ENCODE peak calls at places on chromosomes 7 and 10, in ten cellular contexts. C is stimulated activated CD4-positive, alpha-beta T cell treated with anti-CD3 and anti-CD28 coated beads, TNF-alpha, amount 100 ng/mL, for 24 hours; Y is foreskin melanocyte; E is epithelial cell of proximal tubule; U is PC-9; X is NCI-H1694 treated with DMSO at 0.1 percent for 48 hours; K is iris pigment epithelial cell; R is hepatocyte; I is activated CD4-positive, alpha-beta T cell treated with anti-CD3 and anti-CD28 coated beads, Interleukin-2, amount 50 U/mL, for 1 hour; Q is NCI-H510A treated with DMSO at 0.1 percent for 48 hours. P is an unnamed sample.

GRCh38 chr10:130897815-130898214 is 413.7 kb downstream of the TCERG1L start:
- DNase-seq in C (no peak), E (no peak), U (no peak), Y (no peak), R (no peak), Q (no peak), K (no peak), X (no peak), I (no peak), P (no peak)

GRCh38 chr10:91350651-91351081 is 59.5 kb upstream of the HECTD2 start:
- DNase-seq in C (no peak), U (no peak), E (no peak), Y (peak; percentile 47), Q (no peak), K (peak; percentile 30), X (no peak), R (no peak), I (no peak), P (no peak)

GRCh38 chr7:70884446-70884764 is 247.5 kb upstream of the GALNT17 start:
- DNase-seq in U (no peak), E (no peak), K (no peak), I (no peak), X (no peak), Q (no peak), C (no peak), R (no peak), Y (no peak), P (no peak)

GRCh38 chr7:55381696-55382095 is 16.6 kb downstream of the LANCL2 start:
- DNase-seq in R (no peak), K (no peak), U (no peak), X (no peak), C (no peak), Q (no peak), Y (no peak), E (no peak), I (no peak), P (no peak)

GRCh38 chr7:1087952-1088920 is at the start of gene GPER1:
- DNase-seq in Q (no peak), Y (no peak), C (no peak), X (no peak), I (no peak), U (peak; percentile 75), E (no peak), K (no peak), R (peak; percentile 81), P (no peak)

GRCh38 chr10:94129393-94130130 is 135.8 kb downstream of the PLCE1 start:
- DNase-seq in E (no peak), I (no peak), K (peak; percentile 70), C (no peak), Q (no peak), Y (no peak), R (peak; percentile 40), X (no peak), U (no peak), P (no peak)

GRCh38 chr7:118870187-118870586 is 645.7 kb downstream of the ANKRD7 start:
- DNase-seq in X (no peak), I (no peak), U (no peak), R (no peak), K (no peak), Y (no peak), E (no peak), Q (no peak), C (no peak), P (no peak)

GRCh38 chr10:70662362-70663220 is 9.7 kb upstream of the ADAMTS14 start:
- DNase-seq in X (no peak), C (no peak), K (peak; percentile 81), R (peak; percentile 46), I (no peak), U (no peak), Y (no peak), E (no peak), Q (no peak), P (no peak)

GRCh38 chr7:156935250-156935649 is 14.3 kb upstream of the NOM1 start:
- DNase-seq in Q (no peak), C (no peak), R (no peak), E (no peak), I (no peak), X (no peak), U (no peak), K (peak; percentile 33), Y (no peak), P (no peak)

GRCh38 chr7:4072161-4072925 is 609.8 kb upstream of the FOXK1 start:
- DNase-seq in R (no peak), I (no peak), U (no peak), Y (no peak), E (no peak), K (no peak), Q (no peak), C (no peak), X (no peak), P (no peak)

GRCh38 chr7:43220250-43220649 is 107.8 kb downstream of the HECW1 start:
- DNase-seq in E (no peak), R (no peak), C (no peak), X (no peak), U (no peak), I (no peak), Q (no peak), Y (peak; percentile 75), K (peak; percentile 84), P (no peak)

GRCh38 chr7:28732037-28732869 is 225.9 kb downstream of the TRIL start:
- DNase-seq in E (no peak), R (peak; percentile 47), U (peak; percentile 5), I (no peak), X (no peak), K (peak; percentile 56), Y (no peak), Q (no peak), C (no peak), P (no peak)

GRCh38 chr10:61285749-61286148 is 167.4 kb downstream of the TMEM26 start:
- DNase-seq in K (no peak), R (no peak), Y (no peak), E (no peak), Q (no peak), X (no peak), U (no peak), I (no peak), C (no peak), P (no peak)

GRCh38 chr7:106618480-106618879 is 42.5 kb downstream of the CCDC71L start:
- DNase-seq in R (no peak), C (no peak), Y (peak; percentile 39), X (no peak), Q (no peak), E (no peak), K (peak; percentile 84), I (no peak), U (no peak), P (no peak)

P was measured in CD4-positive, alpha-beta memory T cell.